ENCODE peak calls at places on chromosomes 3 and 15, in five cellular contexts. A, W, E, D and J are unnamed samples.

GRCh38 chr3:170278632-170279031 is 56.4 kb downstream of the PRKCI start:
- DNase-seq in A (no peak), D (no peak), W (no peak), E (no peak), J (no peak)

GRCh38 chr3:132343018-132343612 is 25.9 kb downstream of the ACP3 start:
- DNase-seq in W (peak), A (peak), D (peak), E (no peak), J (no peak)

GRCh38 chr3:4943553-4943952 is 35.7 kb upstream of the BHLHE40 start:
- DNase-seq in W (no peak), A (peak), E (no peak), D (no peak), J (no peak)

GRCh38 chr15:36361351-36361870 is 218.0 kb upstream of the CDIN1 start:
- DNase-seq in A (no peak), D (no peak), W (no peak), E (no peak), J (no peak)

GRCh38 chr15:88465633-88466219 is 1.5 kb downstream of the MRPL46 start:
- DNase-seq in D (no peak), A (no peak), W (peak), E (no peak), J (peak)

GRCh38 chr15:41878355-41878699 is 15.5 kb downstream of the SPTBN5 start:
- DNase-seq in A (no peak), W (no peak), E (no peak), D (no peak), J (no peak)

GRCh38 chr3:128556384-128556783 is 63.4 kb upstream of the GATA2 start:
- DNase-seq in A (no peak), E (peak), D (no peak), W (no peak), J (no peak)

GRCh38 chr15:64361259-64361658 is 5.3 kb upstream of the CSNK1G1 start:
- DNase-seq in W (peak), E (no peak), D (no peak), A (no peak), J (no peak)

GRCh38 chr3:8503871-8504610 is 2.4 kb downstream of the LMCD1 start:
- DNase-seq in W (no peak), D (no peak), A (no peak), E (no peak), J (no peak)

GRCh38 chr3:9727041-9727595 is 4.4 kb upstream of the BRPF1 start:
- DNase-seq in W (no peak), D (peak), E (no peak), A (peak), J (no peak)

GRCh38 chr15:75578206-75578947 is 738 bp downstream of the PTPN9 start:
- DNase-seq in E (peak), A (no peak), D (peak), W (peak), J (no peak)

GRCh38 chr15:95684693-95685115 is 645.8 kb upstream of the NR2F2 start:
- DNase-seq in W (peak), D (no peak), E (no peak), A (peak), J (peak)

GRCh38 chr3:40714771-40715170 is 190.0 kb downstream of the ZNF621 start:
- DNase-seq in E (no peak), D (no peak), W (peak), A (no peak), J (peak)

GRCh38 chr3:189108032-189108431 is 63.7 kb upstream of the TPRG1 start:
- DNase-seq in W (no peak), D (no peak), E (no peak), A (no peak), J (no peak)

GRCh38 chr3:138186803-138187295 is 252 bp upstream of the ARMC8 start:
- DNase-seq in W (peak), A (peak), E (peak), D (no peak), J (no peak)

GRCh38 chr3:153458881-153459280 is 296.9 kb downstream of the RAP2B start:
- DNase-seq in D (no peak), A (no peak), E (no peak), W (no peak), J (no peak)

GRCh38 chr15:28104326-28104725 is 5.2 kb upstream of the OCA2 start:
- DNase-seq in E (no peak), D (no peak), A (no peak), W (no peak), J (no peak)

GRCh38 chr3:23019596-23020300 is 183.4 kb upstream of the UBE2E2 start:
- DNase-seq in E (no peak), W (no peak), A (no peak), D (no peak), J (no peak)

GRCh38 chr3:126540342-126540849 is 16.4 kb downstream of the CHST13 start:
- DNase-seq in W (peak), A (peak), D (no peak), E (peak), J (peak)

GRCh38 chr3:110343945-110344344 is 727.7 kb upstream of the NECTIN3 start:
- DNase-seq in D (no peak), W (no peak), E (no peak), A (no peak), J (no peak)

GRCh38 chr15:62500325-62500724 is 335.2 kb upstream of the C2CD4B start:
- DNase-seq in E (no peak), W (no peak), A (no peak), D (no peak), J (no peak)

GRCh38 chr15:62497356-62497755 is 332.3 kb upstream of the C2CD4B start:
- DNase-seq in D (no peak), E (no peak), A (no peak), W (no peak), J (no peak)

GRCh38 chr15:62502451-62502850 is 337.4 kb upstream of the C2CD4B start:
- DNase-seq in E (no peak), W (no peak), D (no peak), A (no peak), J (no peak)

GRCh38 chr15:62495670-62496328 is 330.7 kb upstream of the C2CD4B start:
- DNase-seq in W (peak), D (no peak), A (no peak), E (no peak), J (peak)

DNA sequence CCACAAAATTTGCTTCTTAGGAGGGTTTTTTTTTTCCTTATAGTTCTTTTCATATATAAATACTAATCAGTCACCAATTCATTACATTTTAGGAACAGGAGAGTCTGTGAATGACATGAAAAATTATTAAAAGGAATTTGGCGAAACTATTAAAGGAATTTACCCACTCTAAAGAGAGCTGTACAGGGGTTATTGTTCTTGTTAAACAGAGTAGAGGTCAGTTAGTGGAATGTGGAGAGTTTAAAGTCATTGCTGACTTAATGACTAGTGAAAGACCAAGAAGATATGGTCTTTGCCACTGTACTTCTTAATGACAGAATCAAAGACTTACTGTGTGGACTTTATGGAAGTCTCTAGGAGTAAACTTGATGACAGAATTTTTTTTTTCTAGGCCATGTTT is 333.6 kb upstream of the C2CD4B start:
- DNase-seq in E (no peak), A (no peak), D (no peak), W (no peak), J (no peak)
- H3K27ac ChIP-seq in E (no peak), A (no peak), D (no peak), W (no peak), J (no peak)

GRCh38 chr15:78041946-78042345 is 35.6 kb downstream of the TBC1D2B start:
- DNase-seq in D (no peak), E (no peak), W (no peak), A (no peak), J (no peak)

GRCh38 chr15:78047631-78048409 is 29.7 kb downstream of the TBC1D2B start:
- DNase-seq in A (no peak), W (no peak), E (no peak), D (no peak), J (no peak)

GRCh38 chr15:78046796-78047341 is 30.6 kb downstream of the TBC1D2B start:
- DNase-seq in W (peak), D (no peak), E (no peak), A (no peak), J (peak)

GRCh38 chr15:78045189-78045588 is 32.3 kb downstream of the TBC1D2B start:
- DNase-seq in A (no peak), D (no peak), W (no peak), E (no peak), J (no peak)

DNA sequence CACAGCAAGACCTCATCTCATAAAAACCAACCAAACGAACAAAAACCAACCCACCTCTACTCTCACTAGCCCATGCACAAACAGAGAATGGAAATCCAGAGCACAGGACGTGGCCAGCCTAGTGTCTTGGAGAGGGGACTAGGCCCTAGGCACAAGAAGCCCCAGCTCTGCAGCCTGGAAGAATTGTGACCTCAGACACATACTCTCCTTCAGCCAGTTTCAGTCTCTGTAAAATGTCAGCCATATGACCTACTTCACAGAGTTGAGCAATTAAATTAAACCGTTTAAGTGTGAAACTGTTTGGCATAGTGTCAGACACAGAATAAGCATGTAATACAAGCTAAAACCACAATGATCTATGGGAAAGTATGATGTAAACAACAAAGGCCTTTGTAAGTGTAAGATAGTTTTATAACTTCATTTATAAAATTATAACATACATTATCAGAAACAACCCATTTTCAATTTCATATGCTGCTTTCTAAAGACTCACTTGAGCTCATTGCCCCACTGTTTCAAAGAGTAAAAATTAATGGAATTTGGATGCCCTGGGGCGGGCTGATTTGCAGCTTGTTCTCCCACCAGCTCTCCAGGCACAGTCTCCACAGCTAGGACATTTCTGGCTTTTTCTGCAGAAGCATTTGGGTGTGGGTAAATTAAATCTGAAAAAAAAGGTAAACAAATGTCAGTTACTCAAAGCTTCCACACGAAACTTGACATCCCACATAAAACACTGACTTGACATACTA is 32.9 kb downstream of the TBC1D2B start:
- DNase-seq in D (no peak), W (no peak), E (no peak), A (no peak), J (no peak)
- H3K27ac ChIP-seq in D (no peak), W (no peak), E (no peak), A (no peak), J (no peak)

DNA sequence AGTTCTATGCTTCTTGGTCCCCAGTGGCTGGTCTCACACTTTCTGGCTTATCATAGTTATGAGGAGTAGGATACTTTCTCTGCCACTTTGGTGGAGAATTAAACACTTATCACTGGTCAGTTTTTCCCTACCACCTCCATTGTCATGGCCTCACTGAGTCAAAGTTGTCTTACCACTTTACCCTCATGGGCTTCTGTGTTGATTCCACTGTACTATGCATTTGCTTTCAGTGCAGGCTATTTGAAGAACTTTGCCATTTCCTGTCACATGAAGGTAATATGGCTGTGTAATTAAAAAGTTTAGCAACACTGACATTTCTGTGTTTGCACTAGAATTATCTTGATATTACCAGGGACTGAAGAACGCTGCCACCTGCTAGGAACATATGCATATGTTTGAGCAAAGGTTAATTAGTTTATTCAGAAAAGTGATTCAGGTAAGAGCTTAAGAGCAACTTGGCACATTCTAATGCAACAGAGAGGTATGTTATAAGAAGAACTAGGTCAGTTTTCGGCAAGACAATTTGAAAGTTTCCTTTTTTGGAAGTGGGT is 377.3 kb downstream of the PDCD6IP start:
- DNase-seq in D (no peak), W (no peak), E (no peak), A (no peak), J (no peak)
- H3K27ac ChIP-seq in D (no peak), W (no peak), E (no peak), A (no peak), J (no peak)

GRCh38 chr15:99090938-99091337 is 13.9 kb upstream of the SYNM start:
- DNase-seq in W (no peak), A (no peak), E (no peak), D (no peak), J (no peak)
- H3K27ac ChIP-seq in W (no peak), A (no peak), E (no peak), D (no peak), J (no peak)

DNA sequence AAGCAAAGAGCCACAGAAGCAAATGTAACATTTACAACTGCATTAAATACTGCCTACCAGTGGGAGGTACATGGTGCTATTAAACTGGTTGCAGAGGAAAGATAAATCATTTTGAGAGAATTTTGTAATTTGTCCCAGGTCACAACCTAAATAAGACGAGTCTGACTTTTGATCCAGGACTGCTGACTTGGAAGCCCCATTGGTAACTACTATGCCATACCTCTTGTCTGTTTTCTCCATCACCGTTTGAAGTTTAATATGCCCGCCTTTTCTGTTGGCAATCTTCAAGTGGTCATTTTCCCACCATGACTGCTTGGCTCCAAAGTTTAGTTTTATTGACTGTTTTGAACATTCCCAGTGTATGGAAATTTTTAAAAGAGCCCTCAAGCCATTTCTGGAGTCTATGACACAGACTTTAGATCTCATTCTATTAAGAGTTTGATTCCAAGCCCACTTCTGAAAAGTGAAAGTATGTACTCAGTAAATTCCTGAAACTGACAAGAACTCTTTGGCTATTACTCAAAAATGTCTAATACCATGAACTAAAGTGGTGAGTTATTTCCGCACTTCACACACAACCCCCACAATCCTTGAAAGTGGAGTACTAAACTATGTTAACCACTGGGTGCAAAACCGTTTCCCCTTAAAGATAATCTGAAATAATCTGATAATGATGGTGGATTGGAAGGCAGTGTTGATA is 136.6 kb upstream of the ADAMTS9 start:
- DNase-seq in D (no peak), W (no peak), E (no peak), A (no peak), J (no peak)
- H3K27ac ChIP-seq in D (no peak), W (no peak), E (no peak), A (no peak), J (no peak)

DNA sequence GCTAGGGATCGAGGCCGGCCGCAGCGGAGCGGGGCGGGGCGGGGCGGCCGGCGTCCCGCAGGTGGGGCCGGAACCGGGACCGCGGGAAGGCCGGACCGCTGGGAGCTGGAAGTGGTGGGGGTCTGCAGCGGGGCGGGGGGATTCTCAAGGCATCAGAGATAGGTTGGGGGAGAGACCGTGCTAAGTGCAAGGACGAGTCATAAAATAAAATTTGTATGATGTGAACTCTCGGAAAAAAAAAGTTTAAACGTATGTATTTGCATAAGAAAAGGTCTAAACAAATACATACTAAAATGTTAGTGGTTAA is at the start of gene AVEN:
- DNase-seq in E (no peak), A (no peak), D (no peak), W (no peak), J (no peak)
- H3K27ac ChIP-seq in E (peak), A (peak), D (peak), W (peak), J (peak)